ENCODE peak calls at places on chromosomes 12 and 14, in ten cellular contexts. One of them, this sample, is unnamed. For H3K36me3 and H3K4me1, the result is how much of the 10 kb centered on the place peaks cover.

GRCh38 chr12:29216797-29217583 is 67.9 kb downstream of the FAR2 start:
- DNase-seq in left ventricle myocardium inferior: no peak
- DNase-seq in endothelial cell of umbilical vein: peak
- DNase-seq in heart left ventricle: no peak
- DNase-seq in HCT116: no peak
- DNase-seq in heart right ventricle: peak
- DNase-seq in OCI-LY7: no peak
- DNase-seq in lower lobe of right lung: no peak
- DNase-seq in transverse colon: no peak
- DNase-seq in GM23338: no peak
- DNase-seq in this sample: no peak

GRCh38 chr14:33986804-33987203 is 35.9 kb upstream of the EGLN3 start:
- DNase-seq in HCT116: peak
- DNase-seq in heart right ventricle: no peak
- DNase-seq in left ventricle myocardium inferior: no peak
- DNase-seq in heart left ventricle: no peak
- DNase-seq in endothelial cell of umbilical vein: peak
- DNase-seq in transverse colon: no peak
- DNase-seq in lower lobe of right lung: no peak
- DNase-seq in GM23338: peak
- DNase-seq in OCI-LY7: no peak
- DNase-seq in this sample: no peak

GRCh38 chr12:10736460-10736859 is 13.3 kb upstream of the YBX3 start:
- DNase-seq in endothelial cell of umbilical vein: no peak
- DNase-seq in OCI-LY7: no peak
- DNase-seq in GM23338: no peak
- DNase-seq in transverse colon: no peak
- DNase-seq in heart left ventricle: no peak
- DNase-seq in lower lobe of right lung: no peak
- DNase-seq in HCT116: no peak
- DNase-seq in left ventricle myocardium inferior: no peak
- DNase-seq in heart right ventricle: no peak
- DNase-seq in this sample: no peak

GRCh38 chr12:108821407-108822397 is 35.7 kb downstream of the SSH1 start:
- DNase-seq in OCI-LY7: no peak
- DNase-seq in endothelial cell of umbilical vein: no peak
- DNase-seq in lower lobe of right lung: peak
- DNase-seq in left ventricle myocardium inferior: no peak
- DNase-seq in HCT116: no peak
- DNase-seq in heart right ventricle: no peak
- DNase-seq in heart left ventricle: no peak
- DNase-seq in GM23338: no peak
- DNase-seq in transverse colon: no peak
- DNase-seq in this sample: peak

GRCh38 chr14:100657780-100658513 is 68.7 kb upstream of the DLK1 start:
- DNase-seq in lower lobe of right lung: no peak
- DNase-seq in heart left ventricle: no peak
- DNase-seq in GM23338: no peak
- DNase-seq in endothelial cell of umbilical vein: no peak
- DNase-seq in HCT116: no peak
- DNase-seq in left ventricle myocardium inferior: no peak
- DNase-seq in transverse colon: no peak
- DNase-seq in heart right ventricle: no peak
- DNase-seq in OCI-LY7: no peak
- DNase-seq in this sample: no peak

GRCh38 chr12:69338120-69338859 is 9.9 kb upstream of the LYZ start:
- DNase-seq in transverse colon: no peak
- DNase-seq in OCI-LY7: peak
- DNase-seq in lower lobe of right lung: no peak
- DNase-seq in left ventricle myocardium inferior: no peak
- DNase-seq in heart left ventricle: no peak
- DNase-seq in HCT116: no peak
- DNase-seq in GM23338: no peak
- DNase-seq in endothelial cell of umbilical vein: no peak
- DNase-seq in heart right ventricle: no peak
- DNase-seq in this sample: no peak

GRCh38 chr12:64824500-64825142 is at the start of gene TBC1D30:
- DNase-seq in lower lobe of right lung: peak
- DNase-seq in heart right ventricle: no peak
- DNase-seq in transverse colon: no peak
- DNase-seq in left ventricle myocardium inferior: no peak
- DNase-seq in HCT116: no peak
- DNase-seq in OCI-LY7: no peak
- DNase-seq in heart left ventricle: no peak
- DNase-seq in endothelial cell of umbilical vein: peak
- DNase-seq in GM23338: peak
- DNase-seq in this sample: peak

GRCh38 chr12:26188641-26189040 is 6.7 kb upstream of the SSPN start:
- DNase-seq in HCT116: no peak
- DNase-seq in left ventricle myocardium inferior: no peak
- DNase-seq in heart left ventricle: no peak
- DNase-seq in OCI-LY7: no peak
- DNase-seq in endothelial cell of umbilical vein: no peak
- DNase-seq in GM23338: no peak
- DNase-seq in transverse colon: no peak
- DNase-seq in heart right ventricle: no peak
- DNase-seq in lower lobe of right lung: no peak
- DNase-seq in this sample: no peak

GRCh38 chr12:131383291-131383690 is 327.6 kb upstream of the SFSWAP start:
- DNase-seq in lower lobe of right lung: peak
- DNase-seq in endothelial cell of umbilical vein: no peak
- DNase-seq in transverse colon: no peak
- DNase-seq in HCT116: no peak
- DNase-seq in left ventricle myocardium inferior: no peak
- DNase-seq in heart left ventricle: no peak
- DNase-seq in GM23338: no peak
- DNase-seq in heart right ventricle: no peak
- DNase-seq in OCI-LY7: no peak
- DNase-seq in this sample: no peak

GRCh38 chr12:131383741-131384543 is 326.9 kb upstream of the SFSWAP start:
- DNase-seq in OCI-LY7: no peak
- DNase-seq in HCT116: no peak
- DNase-seq in endothelial cell of umbilical vein: no peak
- DNase-seq in heart right ventricle: no peak
- DNase-seq in GM23338: no peak
- DNase-seq in lower lobe of right lung: peak
- DNase-seq in heart left ventricle: no peak
- DNase-seq in transverse colon: no peak
- DNase-seq in left ventricle myocardium inferior: no peak
- DNase-seq in this sample: no peak

GRCh38 chr12:131386167-131386521 is 324.7 kb upstream of the SFSWAP start:
- DNase-seq in heart left ventricle: no peak
- DNase-seq in transverse colon: no peak
- DNase-seq in lower lobe of right lung: peak
- DNase-seq in GM23338: no peak
- DNase-seq in HCT116: no peak
- DNase-seq in left ventricle myocardium inferior: no peak
- DNase-seq in OCI-LY7: no peak
- DNase-seq in endothelial cell of umbilical vein: no peak
- DNase-seq in heart right ventricle: no peak
- DNase-seq in this sample: no peak

GRCh38 chr12:131385313-131386166 is 325.4 kb upstream of the SFSWAP start:
- DNase-seq in OCI-LY7: no peak
- DNase-seq in transverse colon: no peak
- DNase-seq in heart right ventricle: no peak
- DNase-seq in GM23338: no peak
- DNase-seq in lower lobe of right lung: no peak
- DNase-seq in endothelial cell of umbilical vein: no peak
- DNase-seq in HCT116: no peak
- DNase-seq in heart left ventricle: no peak
- DNase-seq in left ventricle myocardium inferior: no peak
- DNase-seq in this sample: no peak

GRCh38 chr12:131384544-131384855 is 326.4 kb upstream of the SFSWAP start:
- DNase-seq in left ventricle myocardium inferior: no peak
- DNase-seq in heart left ventricle: no peak
- DNase-seq in transverse colon: no peak
- DNase-seq in OCI-LY7: no peak
- DNase-seq in HCT116: no peak
- DNase-seq in lower lobe of right lung: no peak
- DNase-seq in GM23338: no peak
- DNase-seq in heart right ventricle: no peak
- DNase-seq in endothelial cell of umbilical vein: no peak
- DNase-seq in this sample: no peak
- H3K36me3 ChIP-seq in left ventricle myocardium inferior: under half
- H3K36me3 ChIP-seq in heart left ventricle: under half
- H3K36me3 ChIP-seq in transverse colon: under half
- H3K36me3 ChIP-seq in OCI-LY7: under half
- H3K36me3 ChIP-seq in HCT116: under half
- H3K36me3 ChIP-seq in lower lobe of right lung: under half
- H3K36me3 ChIP-seq in GM23338: under half
- H3K36me3 ChIP-seq in heart right ventricle: under half
- H3K36me3 ChIP-seq in endothelial cell of umbilical vein: under half
- H3K36me3 ChIP-seq in this sample: under half

DNA sequence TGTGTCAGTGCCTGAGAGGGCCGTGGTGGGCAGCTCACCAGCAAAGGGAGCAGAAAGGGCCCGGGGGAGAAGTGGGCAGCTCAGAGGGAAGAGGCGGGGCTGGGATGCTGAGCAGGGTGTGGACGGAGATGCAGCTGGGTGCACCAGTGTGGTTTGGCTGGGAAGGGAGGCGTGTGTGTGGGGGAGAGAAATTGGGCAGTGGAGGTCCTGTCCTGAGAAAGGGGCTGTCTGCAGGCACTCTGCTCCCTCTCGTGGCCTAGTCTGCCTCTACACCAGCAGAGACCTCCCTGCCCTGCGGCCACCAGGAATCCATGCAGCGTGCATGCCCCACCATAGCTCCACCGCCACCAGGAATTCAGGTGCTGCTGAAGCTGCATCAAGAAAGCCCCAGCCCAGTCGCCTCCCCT is 6.4 kb downstream of the TMEM121 start:
- DNase-seq in heart left ventricle: no peak
- DNase-seq in transverse colon: no peak
- DNase-seq in endothelial cell of umbilical vein: no peak
- DNase-seq in heart right ventricle: no peak
- DNase-seq in GM23338: peak
- DNase-seq in lower lobe of right lung: no peak
- DNase-seq in OCI-LY7: peak
- DNase-seq in HCT116: no peak
- DNase-seq in left ventricle myocardium inferior: no peak
- DNase-seq in this sample: no peak
- H3K4me1 ChIP-seq in heart left ventricle: under half
- H3K4me1 ChIP-seq in transverse colon: under half
- H3K4me1 ChIP-seq in endothelial cell of umbilical vein: under half
- H3K4me1 ChIP-seq in heart right ventricle: under half
- H3K4me1 ChIP-seq in GM23338: under half
- H3K4me1 ChIP-seq in lower lobe of right lung: under half
- H3K4me1 ChIP-seq in OCI-LY7: under half
- H3K4me1 ChIP-seq in HCT116: under half
- H3K4me1 ChIP-seq in left ventricle myocardium inferior: under half
- H3K4me1 ChIP-seq in this sample: under half

DNA sequence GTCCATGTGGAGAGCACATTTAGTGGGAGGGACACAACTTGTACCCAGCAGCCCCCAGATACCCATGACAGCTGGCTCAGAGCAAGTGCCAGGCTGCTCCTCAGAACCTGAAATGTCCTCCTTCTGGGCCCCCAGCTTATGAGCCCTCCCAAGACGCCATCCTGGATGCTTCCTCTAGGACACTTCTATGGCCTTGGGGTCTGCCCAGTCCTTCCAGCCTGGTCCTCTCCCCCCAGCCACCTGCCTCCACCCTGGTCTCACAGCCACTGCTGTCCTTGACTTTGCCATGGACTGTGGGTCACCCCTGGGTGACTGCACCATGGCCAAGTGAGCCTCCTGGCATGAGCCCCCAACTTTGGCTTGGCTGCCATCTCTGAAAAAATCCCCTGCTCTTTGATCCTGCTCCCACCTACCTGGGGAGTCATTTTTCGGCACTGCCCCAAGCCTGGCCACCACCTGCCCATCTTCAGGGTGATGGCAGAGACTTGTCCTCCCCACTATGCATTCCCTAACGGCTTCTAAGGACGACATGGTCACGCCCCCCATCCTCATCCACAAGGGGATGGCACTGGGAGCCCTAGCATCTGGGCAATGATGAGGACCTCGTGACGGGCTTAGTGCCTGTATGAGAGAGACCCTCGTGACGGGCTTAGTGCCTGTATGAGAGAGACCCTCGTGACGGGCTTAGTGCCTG is 323.7 kb downstream of the TMEM121 start:
- DNase-seq in GM23338: no peak
- DNase-seq in OCI-LY7: peak
- DNase-seq in lower lobe of right lung: no peak
- DNase-seq in transverse colon: no peak
- DNase-seq in endothelial cell of umbilical vein: no peak
- DNase-seq in heart right ventricle: no peak
- DNase-seq in HCT116: no peak
- DNase-seq in left ventricle myocardium inferior: no peak
- DNase-seq in heart left ventricle: no peak
- DNase-seq in this sample: no peak
- TF ChIP-seq CTCF in GM23338: no peak
- TF ChIP-seq CTCF in OCI-LY7: no peak
- TF ChIP-seq CTCF in lower lobe of right lung: no peak
- TF ChIP-seq CTCF in transverse colon: no peak
- TF ChIP-seq CTCF in endothelial cell of umbilical vein: no peak
- TF ChIP-seq CTCF in heart right ventricle: no peak
- TF ChIP-seq CTCF in HCT116: no peak
- TF ChIP-seq CTCF in left ventricle myocardium inferior: no peak
- TF ChIP-seq CTCF in heart left ventricle: no peak
- TF ChIP-seq CTCF in this sample: no peak

GRCh38 chr12:56596815-56597214 is 33.3 kb downstream of the BAZ2A start:
- DNase-seq in heart left ventricle: no peak
- DNase-seq in HCT116: no peak
- DNase-seq in endothelial cell of umbilical vein: no peak
- DNase-seq in transverse colon: no peak
- DNase-seq in left ventricle myocardium inferior: no peak
- DNase-seq in OCI-LY7: no peak
- DNase-seq in lower lobe of right lung: no peak
- DNase-seq in heart right ventricle: no peak
- DNase-seq in GM23338: peak
- DNase-seq in this sample: no peak

GRCh38 chr12:56599797-56600196 is 30.3 kb downstream of the BAZ2A start:
- DNase-seq in transverse colon: no peak
- DNase-seq in GM23338: no peak
- DNase-seq in heart left ventricle: no peak
- DNase-seq in heart right ventricle: no peak
- DNase-seq in lower lobe of right lung: peak
- DNase-seq in HCT116: no peak
- DNase-seq in endothelial cell of umbilical vein: no peak
- DNase-seq in left ventricle myocardium inferior: no peak
- DNase-seq in OCI-LY7: no peak
- DNase-seq in this sample: no peak

GRCh38 chr12:56600753-56601152 is 29.4 kb downstream of the BAZ2A start:
- DNase-seq in HCT116: no peak
- DNase-seq in endothelial cell of umbilical vein: no peak
- DNase-seq in heart left ventricle: no peak
- DNase-seq in transverse colon: no peak
- DNase-seq in heart right ventricle: no peak
- DNase-seq in GM23338: no peak
- DNase-seq in lower lobe of right lung: peak
- DNase-seq in left ventricle myocardium inferior: no peak
- DNase-seq in OCI-LY7: no peak
- DNase-seq in this sample: no peak

GRCh38 chr12:56601503-56601902 is 28.6 kb downstream of the BAZ2A start:
- DNase-seq in HCT116: no peak
- DNase-seq in lower lobe of right lung: no peak
- DNase-seq in left ventricle myocardium inferior: no peak
- DNase-seq in heart left ventricle: peak
- DNase-seq in endothelial cell of umbilical vein: peak
- DNase-seq in OCI-LY7: peak
- DNase-seq in GM23338: peak
- DNase-seq in heart right ventricle: peak
- DNase-seq in transverse colon: peak
- DNase-seq in this sample: no peak

DNA sequence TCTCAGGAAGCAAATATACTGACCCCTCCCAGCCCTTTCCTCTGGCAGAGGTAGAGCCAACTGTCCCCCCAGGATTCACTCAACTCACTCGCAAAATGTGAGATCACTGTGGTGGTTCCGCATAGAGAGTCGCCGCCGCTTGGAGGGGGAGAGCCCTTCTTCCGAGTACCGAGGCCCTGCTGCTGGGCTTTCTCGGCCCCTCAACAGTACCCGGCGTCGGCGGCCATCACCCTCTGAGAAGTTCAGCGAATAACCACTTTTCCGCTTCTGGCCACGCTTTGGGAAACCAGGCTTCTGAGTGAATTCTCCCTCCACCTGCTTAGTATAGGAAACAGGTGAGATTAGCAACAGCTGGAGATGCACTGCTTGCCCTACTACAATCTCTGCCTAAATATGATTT is 31.1 kb downstream of the BAZ2A start:
- DNase-seq in heart right ventricle: no peak
- DNase-seq in lower lobe of right lung: no peak
- DNase-seq in heart left ventricle: no peak
- DNase-seq in OCI-LY7: no peak
- DNase-seq in left ventricle myocardium inferior: no peak
- DNase-seq in HCT116: no peak
- DNase-seq in transverse colon: no peak
- DNase-seq in GM23338: no peak
- DNase-seq in endothelial cell of umbilical vein: no peak
- DNase-seq in this sample: no peak
- H3K36me3 ChIP-seq in heart right ventricle: half or more
- H3K36me3 ChIP-seq in lower lobe of right lung: half or more
- H3K36me3 ChIP-seq in heart left ventricle: half or more
- H3K36me3 ChIP-seq in OCI-LY7: half or more
- H3K36me3 ChIP-seq in left ventricle myocardium inferior: half or more
- H3K36me3 ChIP-seq in HCT116: half or more
- H3K36me3 ChIP-seq in transverse colon: half or more
- H3K36me3 ChIP-seq in GM23338: under half
- H3K36me3 ChIP-seq in endothelial cell of umbilical vein: under half
- H3K36me3 ChIP-seq in this sample: half or more

This sample was measured in body of pancreas.